ENCODE peak calls at places on chromosomes 11 and 22, in nine cellular contexts. One of them, this sample, is unnamed.
A peak's percentile ranks its signal among the peaks of the same experiment; 100 is the strongest.

GRCh38 chr11:75199412-75199955 is 41.1 kb upstream of the TPBGL start:
- DNase-seq in trophoblast cell: no peak
- DNase-seq in psoas muscle: no peak
- DNase-seq in mesenchymal stem cell: no peak
- DNase-seq in IMR-90: no peak
- DNase-seq in CD8-positive, alpha-beta memory T cell: no peak
- DNase-seq in SK-N-MC: no peak
- DNase-seq in cardiac muscle cell: no peak
- DNase-seq in kidney: no peak
- DNase-seq in this sample: no peak

GRCh38 chr11:99066609-99067008 is 45.9 kb downstream of the CNTN5 start:
- DNase-seq in psoas muscle: no peak
- DNase-seq in CD8-positive, alpha-beta memory T cell: no peak
- DNase-seq in kidney: no peak
- DNase-seq in SK-N-MC: peak; percentile 58
- DNase-seq in trophoblast cell: no peak
- DNase-seq in IMR-90: no peak
- DNase-seq in cardiac muscle cell: no peak
- DNase-seq in mesenchymal stem cell: no peak
- DNase-seq in this sample: no peak

GRCh38 chr11:15539645-15540044 is 424.9 kb downstream of the INSC start:
- DNase-seq in SK-N-MC: no peak
- DNase-seq in CD8-positive, alpha-beta memory T cell: no peak
- DNase-seq in cardiac muscle cell: no peak
- DNase-seq in psoas muscle: no peak
- DNase-seq in IMR-90: no peak
- DNase-seq in mesenchymal stem cell: no peak
- DNase-seq in kidney: no peak
- DNase-seq in trophoblast cell: no peak
- DNase-seq in this sample: no peak

GRCh38 chr11:69321877-69322350 is 28.0 kb downstream of the MYEOV start:
- DNase-seq in IMR-90: peak; percentile 96
- DNase-seq in kidney: no peak
- DNase-seq in trophoblast cell: no peak
- DNase-seq in cardiac muscle cell: no peak
- DNase-seq in CD8-positive, alpha-beta memory T cell: no peak
- DNase-seq in SK-N-MC: no peak
- DNase-seq in psoas muscle: no peak
- DNase-seq in mesenchymal stem cell: peak; percentile 95
- DNase-seq in this sample: no peak

GRCh38 chr11:96293583-96293982 is 49.4 kb downstream of the MAML2 start:
- DNase-seq in SK-N-MC: no peak
- DNase-seq in psoas muscle: no peak
- DNase-seq in mesenchymal stem cell: no peak
- DNase-seq in kidney: no peak
- DNase-seq in IMR-90: no peak
- DNase-seq in cardiac muscle cell: no peak
- DNase-seq in trophoblast cell: no peak
- DNase-seq in CD8-positive, alpha-beta memory T cell: no peak
- DNase-seq in this sample: no peak

GRCh38 chr11:35038211-35038930 is 100.6 kb upstream of the CD44 start:
- DNase-seq in SK-N-MC: no peak
- DNase-seq in IMR-90: no peak
- DNase-seq in trophoblast cell: peak; percentile 81
- DNase-seq in cardiac muscle cell: no peak
- DNase-seq in kidney: no peak
- DNase-seq in mesenchymal stem cell: no peak
- DNase-seq in CD8-positive, alpha-beta memory T cell: no peak
- DNase-seq in psoas muscle: no peak
- DNase-seq in this sample: no peak

GRCh38 chr11:115721309-115722007 is 217.2 kb upstream of the CADM1 start:
- DNase-seq in psoas muscle: no peak
- DNase-seq in IMR-90: no peak
- DNase-seq in kidney: peak; percentile 31
- DNase-seq in trophoblast cell: no peak
- DNase-seq in mesenchymal stem cell: no peak
- DNase-seq in cardiac muscle cell: no peak
- DNase-seq in SK-N-MC: no peak
- DNase-seq in CD8-positive, alpha-beta memory T cell: no peak
- DNase-seq in this sample: no peak

GRCh38 chr22:31150615-31151014 is 9.4 kb upstream of the RNF185 start:
- DNase-seq in cardiac muscle cell: peak; percentile 15
- DNase-seq in IMR-90: no peak
- DNase-seq in mesenchymal stem cell: no peak
- DNase-seq in trophoblast cell: no peak
- DNase-seq in kidney: no peak
- DNase-seq in SK-N-MC: no peak
- DNase-seq in CD8-positive, alpha-beta memory T cell: no peak
- DNase-seq in psoas muscle: no peak
- DNase-seq in this sample: no peak

GRCh38 chr22:30832407-30832987 is 136.1 kb downstream of the MORC2 start:
- DNase-seq in kidney: no peak
- DNase-seq in SK-N-MC: no peak
- DNase-seq in CD8-positive, alpha-beta memory T cell: no peak
- DNase-seq in trophoblast cell: no peak
- DNase-seq in mesenchymal stem cell: no peak
- DNase-seq in psoas muscle: no peak
- DNase-seq in cardiac muscle cell: no peak
- DNase-seq in IMR-90: no peak
- DNase-seq in this sample: no peak

GRCh38 chr22:42060489-42060888 is 10.1 kb downstream of the NAGA start:
- DNase-seq in kidney: peak; percentile 27
- DNase-seq in psoas muscle: no peak
- DNase-seq in IMR-90: no peak
- DNase-seq in CD8-positive, alpha-beta memory T cell: no peak
- DNase-seq in cardiac muscle cell: no peak
- DNase-seq in SK-N-MC: no peak
- DNase-seq in mesenchymal stem cell: no peak
- DNase-seq in trophoblast cell: no peak
- DNase-seq in this sample: no peak

GRCh38 chr11:119479685-119480275 is 56.8 kb upstream of the THY1 start:
- DNase-seq in IMR-90: peak; percentile 65
- DNase-seq in CD8-positive, alpha-beta memory T cell: no peak
- DNase-seq in cardiac muscle cell: peak; percentile 29
- DNase-seq in SK-N-MC: no peak
- DNase-seq in mesenchymal stem cell: peak; percentile 77
- DNase-seq in kidney: peak; percentile 4
- DNase-seq in trophoblast cell: peak; percentile 55
- DNase-seq in psoas muscle: peak; percentile 12
- DNase-seq in this sample: no peak

GRCh38 chr11:95337175-95337957 is 106.4 kb upstream of the SESN3 start:
- DNase-seq in CD8-positive, alpha-beta memory T cell: peak; percentile 11
- DNase-seq in mesenchymal stem cell: peak; percentile 85
- DNase-seq in kidney: peak; percentile 79
- DNase-seq in SK-N-MC: no peak
- DNase-seq in IMR-90: peak; percentile 33
- DNase-seq in trophoblast cell: no peak
- DNase-seq in psoas muscle: peak; percentile 79
- DNase-seq in cardiac muscle cell: peak; percentile 35
- DNase-seq in this sample: peak; percentile 59

GRCh38 chr11:34650528-34650927 is 29.6 kb downstream of the EHF start:
- DNase-seq in psoas muscle: no peak
- DNase-seq in CD8-positive, alpha-beta memory T cell: peak; percentile 90
- DNase-seq in cardiac muscle cell: no peak
- DNase-seq in IMR-90: peak; percentile 22
- DNase-seq in kidney: no peak
- DNase-seq in mesenchymal stem cell: no peak
- DNase-seq in SK-N-MC: no peak
- DNase-seq in trophoblast cell: no peak
- DNase-seq in this sample: no peak

GRCh38 chr11:36123353-36124220 is 165.6 kb downstream of the COMMD9 start:
- DNase-seq in psoas muscle: no peak
- DNase-seq in trophoblast cell: no peak
- DNase-seq in IMR-90: no peak
- DNase-seq in CD8-positive, alpha-beta memory T cell: no peak
- DNase-seq in cardiac muscle cell: no peak
- DNase-seq in mesenchymal stem cell: no peak
- DNase-seq in kidney: no peak
- DNase-seq in SK-N-MC: no peak
- DNase-seq in this sample: peak; percentile 5

GRCh38 chr11:9001736-9002135 is 2.1 kb downstream of the NRIP3 start:
- DNase-seq in mesenchymal stem cell: peak; percentile 89
- DNase-seq in kidney: no peak
- DNase-seq in IMR-90: peak; percentile 95
- DNase-seq in cardiac muscle cell: no peak
- DNase-seq in psoas muscle: no peak
- DNase-seq in SK-N-MC: no peak
- DNase-seq in trophoblast cell: peak; percentile 53
- DNase-seq in CD8-positive, alpha-beta memory T cell: no peak
- DNase-seq in this sample: no peak

GRCh38 chr11:66744485-66745355 is 15.7 kb upstream of the SPTBN2 start:
- DNase-seq in SK-N-MC: no peak
- DNase-seq in CD8-positive, alpha-beta memory T cell: peak; percentile 90
- DNase-seq in mesenchymal stem cell: peak; percentile 64
- DNase-seq in kidney: peak; percentile 93
- DNase-seq in psoas muscle: peak; percentile 90
- DNase-seq in IMR-90: peak; percentile 45
- DNase-seq in trophoblast cell: peak; percentile 97
- DNase-seq in cardiac muscle cell: peak; percentile 88
- DNase-seq in this sample: peak; percentile 95

GRCh38 chr22:47175761-47176359 is 413.4 kb downstream of the TBC1D22A start:
- DNase-seq in cardiac muscle cell: no peak
- DNase-seq in psoas muscle: peak; percentile 30
- DNase-seq in trophoblast cell: no peak
- DNase-seq in CD8-positive, alpha-beta memory T cell: no peak
- DNase-seq in kidney: peak; percentile 68
- DNase-seq in SK-N-MC: no peak
- DNase-seq in IMR-90: no peak
- DNase-seq in mesenchymal stem cell: no peak
- DNase-seq in this sample: peak; percentile 42

GRCh38 chr22:45317551-45318167 is 7.9 kb downstream of the FAM118A start:
- DNase-seq in psoas muscle: peak; percentile 74
- DNase-seq in trophoblast cell: no peak
- DNase-seq in mesenchymal stem cell: peak; percentile 17
- DNase-seq in CD8-positive, alpha-beta memory T cell: no peak
- DNase-seq in SK-N-MC: no peak
- DNase-seq in IMR-90: peak; percentile 37
- DNase-seq in cardiac muscle cell: no peak
- DNase-seq in kidney: no peak
- DNase-seq in this sample: peak; percentile 72

GRCh38 chr22:46673205-46673604 is 53.0 kb downstream of the GRAMD4 start:
- DNase-seq in IMR-90: no peak
- DNase-seq in CD8-positive, alpha-beta memory T cell: no peak
- DNase-seq in cardiac muscle cell: no peak
- DNase-seq in mesenchymal stem cell: no peak
- DNase-seq in psoas muscle: no peak
- DNase-seq in trophoblast cell: peak; percentile 4
- DNase-seq in kidney: no peak
- DNase-seq in SK-N-MC: no peak
- DNase-seq in this sample: no peak

GRCh38 chr11:2584812-2585565 is 114.8 kb downstream of the KCNQ1OT1 start:
- DNase-seq in IMR-90: no peak
- DNase-seq in trophoblast cell: no peak
- DNase-seq in cardiac muscle cell: no peak
- DNase-seq in psoas muscle: peak; percentile 46
- DNase-seq in kidney: peak; percentile 62
- DNase-seq in CD8-positive, alpha-beta memory T cell: no peak
- DNase-seq in mesenchymal stem cell: no peak
- DNase-seq in SK-N-MC: no peak
- DNase-seq in this sample: peak; percentile 34

GRCh38 chr22:23862103-23862502 is 4.4 kb downstream of the SLC2A11 start:
- DNase-seq in psoas muscle: no peak
- DNase-seq in SK-N-MC: no peak
- DNase-seq in IMR-90: peak; percentile 52
- DNase-seq in mesenchymal stem cell: peak; percentile 49
- DNase-seq in kidney: peak; percentile 70
- DNase-seq in trophoblast cell: peak; percentile 44
- DNase-seq in cardiac muscle cell: peak; percentile 55
- DNase-seq in CD8-positive, alpha-beta memory T cell: no peak
- DNase-seq in this sample: no peak

GRCh38 chr11:91231226-91231625 is 993.4 kb upstream of the FAT3 start:
- DNase-seq in cardiac muscle cell: peak; percentile 65
- DNase-seq in mesenchymal stem cell: no peak
- DNase-seq in CD8-positive, alpha-beta memory T cell: no peak
- DNase-seq in kidney: no peak
- DNase-seq in SK-N-MC: no peak
- DNase-seq in trophoblast cell: peak; percentile 37
- DNase-seq in psoas muscle: no peak
- DNase-seq in IMR-90: no peak
- DNase-seq in this sample: no peak

GRCh38 chr11:91230647-91231046 is 994.0 kb upstream of the FAT3 start:
- DNase-seq in kidney: no peak
- DNase-seq in SK-N-MC: no peak
- DNase-seq in CD8-positive, alpha-beta memory T cell: no peak
- DNase-seq in IMR-90: no peak
- DNase-seq in mesenchymal stem cell: no peak
- DNase-seq in trophoblast cell: peak; percentile 47
- DNase-seq in psoas muscle: no peak
- DNase-seq in cardiac muscle cell: no peak
- DNase-seq in this sample: no peak
- H3K4me3 ChIP-seq in kidney: no peak overlapping the region
- H3K4me3 ChIP-seq in SK-N-MC: peak overlapping the region; percentile 60
- H3K4me3 ChIP-seq in CD8-positive, alpha-beta memory T cell: no peak overlapping the region
- H3K4me3 ChIP-seq in IMR-90: no peak overlapping the region
- H3K4me3 ChIP-seq in mesenchymal stem cell: no peak overlapping the region
- H3K4me3 ChIP-seq in trophoblast cell: no peak overlapping the region
- H3K4me3 ChIP-seq in psoas muscle: no peak overlapping the region
- H3K4me3 ChIP-seq in cardiac muscle cell: no peak overlapping the region
- H3K4me3 ChIP-seq in this sample: no peak overlapping the region

DNA sequence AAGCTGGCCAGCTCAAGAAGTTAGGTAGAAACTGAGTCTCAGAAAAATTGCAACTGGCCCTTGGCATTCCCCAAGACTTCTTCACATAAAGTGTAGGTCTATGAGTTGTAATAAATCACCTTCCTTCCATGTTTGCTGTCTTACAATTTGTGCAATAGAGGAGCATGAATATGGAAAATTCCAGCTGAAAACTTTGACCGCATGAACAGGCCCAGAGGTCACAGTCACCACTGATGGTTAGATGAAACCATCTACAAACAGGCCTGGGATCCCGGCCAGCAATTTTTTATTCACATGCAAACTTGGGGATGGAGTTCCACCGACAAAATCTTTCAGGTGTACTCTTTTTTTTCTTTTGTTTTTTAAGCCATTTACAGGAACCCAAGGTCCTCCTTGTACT is 88.1 kb downstream of the SERGEF start:
- DNase-seq in CD8-positive, alpha-beta memory T cell: no peak
- DNase-seq in kidney: no peak
- DNase-seq in cardiac muscle cell: no peak
- DNase-seq in psoas muscle: no peak
- DNase-seq in SK-N-MC: no peak
- DNase-seq in trophoblast cell: no peak
- DNase-seq in IMR-90: no peak
- DNase-seq in mesenchymal stem cell: no peak
- DNase-seq in this sample: no peak
- H3K9me3 ChIP-seq in CD8-positive, alpha-beta memory T cell: no peaks in the 10 kb centered on the region
- H3K9me3 ChIP-seq in kidney: no peaks in the 10 kb centered on the region
- H3K9me3 ChIP-seq in cardiac muscle cell: no peaks in the 10 kb centered on the region
- H3K9me3 ChIP-seq in psoas muscle: no peaks in the 10 kb centered on the region
- H3K9me3 ChIP-seq in SK-N-MC: no peaks in the 10 kb centered on the region
- H3K9me3 ChIP-seq in trophoblast cell: no peaks in the 10 kb centered on the region
- H3K9me3 ChIP-seq in IMR-90: no peaks in the 10 kb centered on the region
- H3K9me3 ChIP-seq in mesenchymal stem cell: no peaks in the 10 kb centered on the region
- H3K9me3 ChIP-seq in this sample: no peaks in the 10 kb centered on the region

GRCh38 chr22:29596408-29596807 is 7.0 kb upstream of the NF2 start:
- DNase-seq in trophoblast cell: peak; percentile 85
- DNase-seq in cardiac muscle cell: no peak
- DNase-seq in mesenchymal stem cell: no peak
- DNase-seq in CD8-positive, alpha-beta memory T cell: no peak
- DNase-seq in SK-N-MC: no peak
- DNase-seq in IMR-90: no peak
- DNase-seq in psoas muscle: no peak
- DNase-seq in kidney: no peak
- DNase-seq in this sample: no peak
- H3K4me3 ChIP-seq in trophoblast cell: no peak overlapping the region
- H3K4me3 ChIP-seq in cardiac muscle cell: no peak overlapping the region
- H3K4me3 ChIP-seq in mesenchymal stem cell: no peak overlapping the region
- H3K4me3 ChIP-seq in CD8-positive, alpha-beta memory T cell: no peak overlapping the region
- H3K4me3 ChIP-seq in SK-N-MC: no peak overlapping the region
- H3K4me3 ChIP-seq in IMR-90: no peak overlapping the region
- H3K4me3 ChIP-seq in psoas muscle: no peak overlapping the region
- H3K4me3 ChIP-seq in kidney: no peak overlapping the region
- H3K4me3 ChIP-seq in this sample: no peak overlapping the region

GRCh38 chr11:127632971-127633680 is 632.6 kb upstream of the KIRREL3 start:
- DNase-seq in trophoblast cell: no peak
- DNase-seq in IMR-90: no peak
- DNase-seq in cardiac muscle cell: no peak
- DNase-seq in psoas muscle: no peak
- DNase-seq in SK-N-MC: no peak
- DNase-seq in kidney: no peak
- DNase-seq in CD8-positive, alpha-beta memory T cell: no peak
- DNase-seq in mesenchymal stem cell: no peak
- DNase-seq in this sample: no peak
- H3K9me3 ChIP-seq in trophoblast cell: peaks cover 1% of the 10 kb centered on the region
- H3K9me3 ChIP-seq in IMR-90: no peaks in the 10 kb centered on the region
- H3K9me3 ChIP-seq in cardiac muscle cell: no peaks in the 10 kb centered on the region
- H3K9me3 ChIP-seq in psoas muscle: no peaks in the 10 kb centered on the region
- H3K9me3 ChIP-seq in SK-N-MC: no peaks in the 10 kb centered on the region
- H3K9me3 ChIP-seq in kidney: no peaks in the 10 kb centered on the region
- H3K9me3 ChIP-seq in CD8-positive, alpha-beta memory T cell: no peaks in the 10 kb centered on the region
- H3K9me3 ChIP-seq in mesenchymal stem cell: no peaks in the 10 kb centered on the region
- H3K9me3 ChIP-seq in this sample: no peaks in the 10 kb centered on the region